ENCODE peak calls at places on chromosomes 2 and 18, in seven cellular contexts. K is fibroblast of lung; O is GM12864; X is astrocyte of the spinal cord; Y is CD8-positive, alpha-beta T cell; E is PC-9; C is neural progenitor cell. B is an unnamed sample.

GRCh38 chr2:108268001-108268400 is 20.7 kb upstream of the SULT1C2 start:
- DNase-seq in K (peak), O (no peak), X (peak), Y (no peak), E (peak), C (no peak), B (no peak)

GRCh38 chr2:241673797-241674725 is 12.6 kb downstream of the DTYMK start:
- DNase-seq in K (no peak), O (no peak), X (peak), Y (no peak), E (no peak), C (no peak), B (no peak)

GRCh38 chr2:157497603-157498314 is 53.9 kb upstream of the CYTIP start:
- DNase-seq in K (peak), O (no peak), X (peak), Y (no peak), E (no peak), C (peak), B (peak)

GRCh38 chr2:128260239-128261138 is 58.2 kb downstream of the HS6ST1 start:
- DNase-seq in K (peak), O (no peak), X (peak), Y (no peak), E (peak), C (peak), B (peak)

GRCh38 chr2:151119377-151119776 is 142.3 kb downstream of the RBM43 start:
- DNase-seq in K (no peak), O (no peak), X (no peak), Y (no peak), E (no peak), C (no peak), B (no peak)

GRCh38 chr2:6202756-6203155 is 510.6 kb downstream of the SOX11 start:
- DNase-seq in K (no peak), O (no peak), X (no peak), Y (no peak), E (peak), C (no peak), B (no peak)

GRCh38 chr18:11570770-11571169 is 38.6 kb upstream of the SLC35G4 start:
- DNase-seq in K (peak), O (no peak), X (peak), Y (no peak), E (no peak), C (no peak), B (no peak)

GRCh38 chr2:218879881-218880748 is 537 bp upstream of the WNT10A start:
- DNase-seq in K (no peak), O (peak), X (no peak), Y (peak), E (no peak), C (no peak), B (peak)

GRCh38 chr2:190165491-190165890 is 103.0 kb upstream of the MSTN start:
- DNase-seq in K (no peak), O (no peak), X (no peak), Y (no peak), E (no peak), C (no peak), B (no peak)

GRCh38 chr2:23005469-23005868 is 379.5 kb upstream of the KLHL29 start:
- DNase-seq in K (no peak), O (no peak), X (no peak), Y (no peak), E (no peak), C (no peak), B (no peak)

GRCh38 chr2:224293976-224294375 is 107.9 kb downstream of the FAM124B start:
- DNase-seq in K (no peak), O (no peak), X (no peak), Y (no peak), E (no peak), C (peak), B (no peak)

GRCh38 chr2:10303174-10303633 is 500 bp downstream of the HPCAL1 start:
- DNase-seq in K (peak), O (no peak), X (peak), Y (no peak), E (no peak), C (peak), B (no peak)

GRCh38 chr2:63999049-63999448 is 20.2 kb downstream of the VPS54 start:
- DNase-seq in K (no peak), O (no peak), X (no peak), Y (no peak), E (no peak), C (no peak), B (no peak)

GRCh38 chr18:47149457-47150028 is 757 bp downstream of the HDHD2 start:
- DNase-seq in K (no peak), O (no peak), X (no peak), Y (no peak), E (no peak), C (peak), B (no peak)

GRCh38 chr2:69185807-69186206 is 172.8 kb downstream of the ANTXR1 start:
- DNase-seq in K (no peak), O (no peak), X (peak), Y (no peak), E (no peak), C (no peak), B (no peak)

GRCh38 chr2:172995323-172996244 is 80.1 kb upstream of the MAP3K20 start:
- DNase-seq in K (peak), O (no peak), X (peak), Y (no peak), E (peak), C (no peak), B (no peak)
- TF ChIP-seq CTCF in K (no peak), O (no peak), X (peak), Y (no peak), E (peak), C (no peak), B (no peak)

GRCh38 chr2:163799807-163800206 is 64.0 kb upstream of the FIGN start:
- DNase-seq in K (no peak), O (no peak), X (no peak), Y (no peak), E (no peak), C (no peak), B (no peak)

GRCh38 chr2:163802289-163802688 is 66.5 kb upstream of the FIGN start:
- DNase-seq in K (no peak), O (no peak), X (no peak), Y (no peak), E (no peak), C (no peak), B (no peak)

GRCh38 chr2:163801499-163801893 is 65.7 kb upstream of the FIGN start:
- DNase-seq in K (no peak), O (no peak), X (no peak), Y (no peak), E (no peak), C (no peak), B (no peak)

GRCh38 chr2:163800889-163801498 is 65.2 kb upstream of the FIGN start:
- DNase-seq in K (peak), O (no peak), X (peak), Y (no peak), E (no peak), C (peak), B (no peak)
- TF ChIP-seq CTCF in K (no peak), O (no peak), X (no peak), Y (no peak), E (no peak), C (no peak), B (no peak)

GRCh38 chr2:38120829-38121228 is 44.9 kb upstream of the CYP1B1 start:
- DNase-seq in K (no peak), O (no peak), X (no peak), Y (no peak), E (no peak), C (no peak), B (no peak)

GRCh38 chr2:38113036-38113435 is 37.1 kb upstream of the CYP1B1 start:
- DNase-seq in K (no peak), O (no peak), X (no peak), Y (no peak), E (peak), C (no peak), B (no peak)

GRCh38 chr2:38113999-38114708 is 38.2 kb upstream of the CYP1B1 start:
- DNase-seq in K (peak), O (no peak), X (no peak), Y (no peak), E (no peak), C (no peak), B (no peak)

GRCh38 chr2:38116762-38117161 is 40.8 kb upstream of the CYP1B1 start:
- DNase-seq in K (peak), O (no peak), X (peak), Y (no peak), E (peak), C (no peak), B (no peak)

DNA sequence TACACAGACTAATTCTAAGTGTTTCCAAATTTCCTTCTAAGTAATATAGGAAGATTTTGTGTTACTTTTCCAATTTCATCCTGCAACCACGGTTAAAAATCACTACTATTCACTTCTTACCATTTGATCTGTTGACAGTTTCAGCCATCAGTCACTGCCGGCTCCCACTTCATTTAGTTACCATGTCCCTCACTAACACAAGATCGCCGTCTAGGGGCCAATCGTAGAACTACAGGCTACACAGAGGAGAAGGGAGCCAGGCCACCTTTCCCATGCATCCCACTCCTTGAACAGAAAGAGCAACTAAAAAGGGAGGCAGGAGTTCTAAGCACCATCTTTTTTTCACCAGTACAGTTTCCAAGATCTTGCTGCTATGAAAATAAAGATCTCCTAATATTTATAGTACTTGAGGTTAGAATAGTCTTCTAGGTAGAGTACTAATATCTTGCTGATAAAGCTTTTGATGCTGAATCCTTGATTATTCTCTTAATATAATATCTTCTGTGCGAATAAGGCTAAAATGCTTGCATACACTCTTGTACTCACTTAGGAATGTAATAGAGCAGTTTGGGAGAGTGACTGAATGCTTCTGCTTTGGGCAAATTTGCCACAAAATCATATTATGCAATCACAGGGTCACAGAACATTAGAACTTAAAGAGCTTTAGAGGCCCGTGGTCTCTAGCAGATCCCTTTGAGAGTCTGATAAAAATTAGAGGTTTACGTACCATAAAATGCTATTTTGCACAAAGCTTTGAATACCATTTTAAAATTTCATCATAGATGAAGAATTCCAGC is 39.5 kb upstream of the CYP1B1 start:
- DNase-seq in K (peak), O (peak), X (peak), Y (peak), E (peak), C (peak), B (peak)
- TF ChIP-seq CTCF in K (peak), O (peak), X (peak), Y (peak), E (peak), C (peak), B (peak)

DNA sequence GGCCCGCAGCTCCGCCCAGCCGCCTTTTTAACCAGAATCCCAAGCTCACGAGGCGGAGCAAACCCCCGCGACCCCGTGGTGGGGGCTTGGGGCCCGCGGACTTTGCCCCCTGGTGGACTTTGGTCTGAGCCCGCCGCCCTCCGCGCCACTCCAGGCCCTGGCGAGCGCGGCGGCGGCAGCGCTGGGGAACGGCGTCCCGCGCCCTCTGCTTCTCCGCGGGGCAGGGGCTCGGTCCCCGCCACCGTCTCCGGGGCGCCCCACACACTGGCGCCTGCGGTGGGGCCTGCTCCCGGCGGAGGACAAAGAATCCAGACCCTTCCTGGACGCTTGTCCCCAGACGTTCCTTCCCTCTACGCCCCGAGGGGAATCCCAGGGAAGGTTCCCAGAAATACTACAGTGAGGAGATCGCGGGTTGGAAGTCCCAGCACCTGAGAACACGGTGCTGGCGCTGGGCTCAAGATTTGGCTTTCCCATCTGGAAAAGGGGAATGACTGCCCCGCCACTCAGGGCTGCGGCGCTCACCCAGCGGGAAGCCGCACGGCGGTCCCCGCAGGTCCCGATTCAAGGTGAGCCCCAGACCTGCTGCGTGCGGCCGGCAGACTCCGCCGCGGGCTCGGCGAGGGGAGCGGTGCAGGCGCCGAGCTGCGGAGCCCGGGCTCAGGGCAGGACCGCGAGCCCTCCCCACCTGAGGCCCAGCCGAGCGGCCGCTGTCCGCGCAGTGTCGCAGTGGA is at the start of gene HAAO:
- DNase-seq in K (no peak), O (no peak), X (no peak), Y (peak), E (no peak), C (peak), B (peak)
- TF ChIP-seq CTCF in K (no peak), O (no peak), X (peak), Y (no peak), E (no peak), C (peak), B (peak)

DNA sequence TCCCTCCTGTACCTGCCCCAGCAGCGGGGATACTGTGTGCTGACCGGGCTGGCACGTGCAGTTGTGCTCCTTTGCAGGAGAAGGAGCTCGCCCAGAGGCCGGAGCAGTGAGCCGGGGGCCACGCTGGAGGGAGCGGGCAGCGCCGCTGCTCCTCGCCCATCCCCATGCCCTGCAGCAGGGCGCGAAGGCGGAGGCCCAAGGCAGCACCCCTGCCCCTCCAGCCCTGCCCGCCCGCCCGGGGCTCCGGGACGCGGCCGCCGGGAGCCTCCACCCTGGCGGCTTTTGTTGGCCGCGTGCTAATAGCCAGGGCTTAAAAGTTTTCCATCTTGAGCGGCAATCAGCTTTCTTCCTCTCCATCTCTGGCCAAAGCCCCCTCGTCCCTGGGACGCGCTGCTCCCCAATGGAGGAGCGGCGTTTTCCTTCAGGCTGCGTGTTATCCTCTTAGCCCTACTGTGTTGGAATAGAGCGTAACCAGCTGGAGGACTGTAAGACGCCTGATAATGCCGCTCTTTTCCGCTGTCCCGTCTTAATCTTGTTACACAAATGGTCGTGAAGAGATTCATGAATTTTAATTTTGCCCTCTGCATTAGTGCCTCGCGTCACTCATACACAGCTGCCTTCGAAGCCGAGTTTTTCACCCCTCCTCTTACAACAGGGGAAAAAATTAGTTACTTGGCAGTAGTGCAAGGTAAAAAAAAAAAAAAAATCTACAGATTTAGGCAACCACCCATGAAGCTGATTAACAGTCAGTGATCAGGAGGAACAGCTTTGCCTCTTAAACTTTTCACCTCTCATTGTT is 172.9 kb upstream of the SIX3 start:
- DNase-seq in K (no peak), O (no peak), X (no peak), Y (no peak), E (no peak), C (peak), B (no peak)
- TF ChIP-seq CTCF in K (no peak), O (no peak), X (no peak), Y (no peak), E (no peak), C (no peak), B (no peak)

DNA sequence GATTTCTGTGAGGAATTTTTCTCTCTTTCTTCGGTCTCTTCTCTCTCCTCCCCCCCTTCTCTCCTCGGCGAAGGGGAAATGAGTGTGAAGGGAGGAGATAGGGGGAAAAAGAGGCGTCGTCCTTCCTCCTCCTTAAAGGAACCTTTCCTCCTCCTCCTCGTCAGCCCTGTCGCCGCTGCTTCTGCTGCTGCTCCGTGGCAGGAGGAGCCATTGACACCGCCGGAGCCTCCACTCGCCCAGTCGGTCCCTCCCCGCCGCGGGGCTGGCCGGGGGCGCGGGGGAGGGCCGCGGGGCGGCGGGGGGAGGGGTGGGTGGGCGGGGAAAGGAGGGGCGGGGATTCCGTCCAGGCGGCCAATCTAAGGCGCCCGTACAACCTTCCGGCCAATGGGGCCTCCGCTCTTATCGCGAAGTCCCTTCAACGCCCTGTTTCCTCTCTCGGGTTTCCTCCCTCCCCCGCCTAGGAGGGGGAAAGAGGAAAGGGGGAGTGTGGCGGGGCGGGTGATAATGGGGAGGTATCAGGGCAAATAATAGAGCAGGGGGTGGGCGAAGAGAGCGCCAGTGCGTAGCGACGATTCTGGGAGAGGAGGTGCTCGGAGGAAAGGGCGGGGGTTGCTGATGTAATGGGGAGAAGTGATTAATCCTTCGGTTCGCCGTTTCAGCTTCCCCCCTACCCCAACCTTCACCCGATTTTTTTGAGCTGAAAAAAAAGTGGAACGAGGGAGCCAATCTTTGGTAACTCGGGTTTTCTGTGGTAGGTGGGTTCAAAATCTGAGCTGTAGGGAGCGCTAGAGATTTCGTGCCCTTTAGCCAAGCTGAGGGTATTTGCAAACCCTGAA is at the start of gene FBXO11:
- DNase-seq in K (peak), O (peak), X (peak), Y (peak), E (peak), C (peak), B (peak)
- TF ChIP-seq CTCF in K (peak), O (peak), X (peak), Y (peak), E (peak), C (peak), B (peak)

B was measured in GM13977.